ENCODE peak calls at places on chromosomes 3 and 15, in eight cellular contexts. W is GM23338, M is uterus, G is IMR-90, Z is neural crest cell, C is type B pancreatic cell, N is CD14-positive monocyte, E is progenitor cell of endocrine pancreas. I is an unnamed sample.

GRCh38 chr3:162760789-162761188 is 1264.2 kb downstream of the OTOL1 start:
- DNase-seq in N (no peak), W (no peak), C (no peak), G (no peak), E (no peak), M (no peak), Z (no peak), I (no peak)

GRCh38 chr3:175410251-175410650 is 551.1 kb downstream of the NAALADL2 start:
- DNase-seq in N (no peak), C (no peak), E (no peak), M (no peak), G (peak), Z (no peak), W (no peak), I (no peak)

GRCh38 chr3:154310840-154311239 is 13.4 kb downstream of the DHX36 start:
- DNase-seq in G (peak), E (no peak), W (no peak), N (no peak), Z (no peak), C (no peak), M (no peak), I (no peak)

GRCh38 chr15:20645956-20646355 is 104.4 kb upstream of the GOLGA6L6 start:
- DNase-seq in M (no peak), E (no peak), W (no peak), N (peak), C (no peak), Z (no peak), G (no peak), I (no peak)

GRCh38 chr3:156352728-156353127 is 202.2 kb downstream of the SSR3 start:
- DNase-seq in W (no peak), N (no peak), M (no peak), E (no peak), Z (no peak), G (no peak), C (no peak), I (no peak)

GRCh38 chr3:182435860-182436259 is 357.4 kb upstream of the ATP11B start:
- DNase-seq in Z (no peak), W (no peak), E (no peak), C (no peak), M (no peak), G (no peak), N (no peak), I (no peak)

GRCh38 chr15:96703087-96703486 is 372.6 kb downstream of the NR2F2 start:
- DNase-seq in G (no peak), N (no peak), M (no peak), E (no peak), C (no peak), Z (no peak), W (no peak), I (no peak)

GRCh38 chr3:141294300-141294699 is 62.7 kb downstream of the PXYLP1 start:
- DNase-seq in W (no peak), G (no peak), C (no peak), E (no peak), Z (no peak), M (no peak), N (no peak), I (no peak)

DNA sequence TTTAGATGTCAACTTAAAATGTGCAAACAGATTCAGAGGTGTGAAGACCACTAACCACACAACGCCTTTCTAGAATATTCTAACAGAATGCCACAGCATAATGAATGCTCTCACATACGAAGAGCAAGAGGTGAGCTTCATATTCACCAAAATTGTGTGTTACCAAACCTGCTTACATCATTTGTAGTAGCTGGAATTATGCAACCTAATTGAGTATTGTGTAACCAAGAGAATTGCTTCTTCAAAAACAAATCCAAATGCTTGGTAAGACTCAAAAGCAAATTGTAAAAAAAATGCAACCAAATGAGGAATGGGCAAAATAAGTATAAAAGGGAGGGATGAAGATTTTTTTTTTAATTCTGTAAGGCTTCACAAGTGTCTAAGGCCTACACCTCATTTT is 160.7 kb downstream of the TAFA4 start:
- DNase-seq in M (no peak), Z (no peak), W (no peak), G (no peak), N (no peak), E (no peak), C (no peak), I (no peak)
- TF ChIP-seq CTCF in M (no peak), Z (no peak), W (no peak), G (no peak), N (no peak), E (no peak), C (no peak), I (no peak)

GRCh38 chr3:125048282-125048681 is 7.5 kb downstream of the HEG1 start:
- DNase-seq in N (no peak), M (no peak), E (no peak), C (no peak), W (no peak), G (no peak), Z (no peak), I (no peak)

GRCh38 chr3:125051715-125052581 is 3.8 kb downstream of the HEG1 start:
- DNase-seq in M (peak), E (no peak), W (peak), N (no peak), G (peak), C (no peak), Z (no peak), I (peak)

GRCh38 chr3:125051205-125051604 is 4.6 kb downstream of the HEG1 start:
- DNase-seq in M (no peak), Z (no peak), N (no peak), C (no peak), G (no peak), W (no peak), E (no peak), I (no peak)

GRCh38 chr3:125052671-125053303 is 3.0 kb downstream of the HEG1 start:
- DNase-seq in W (peak), C (no peak), E (no peak), Z (no peak), N (no peak), G (peak), M (no peak), I (peak)

DNA sequence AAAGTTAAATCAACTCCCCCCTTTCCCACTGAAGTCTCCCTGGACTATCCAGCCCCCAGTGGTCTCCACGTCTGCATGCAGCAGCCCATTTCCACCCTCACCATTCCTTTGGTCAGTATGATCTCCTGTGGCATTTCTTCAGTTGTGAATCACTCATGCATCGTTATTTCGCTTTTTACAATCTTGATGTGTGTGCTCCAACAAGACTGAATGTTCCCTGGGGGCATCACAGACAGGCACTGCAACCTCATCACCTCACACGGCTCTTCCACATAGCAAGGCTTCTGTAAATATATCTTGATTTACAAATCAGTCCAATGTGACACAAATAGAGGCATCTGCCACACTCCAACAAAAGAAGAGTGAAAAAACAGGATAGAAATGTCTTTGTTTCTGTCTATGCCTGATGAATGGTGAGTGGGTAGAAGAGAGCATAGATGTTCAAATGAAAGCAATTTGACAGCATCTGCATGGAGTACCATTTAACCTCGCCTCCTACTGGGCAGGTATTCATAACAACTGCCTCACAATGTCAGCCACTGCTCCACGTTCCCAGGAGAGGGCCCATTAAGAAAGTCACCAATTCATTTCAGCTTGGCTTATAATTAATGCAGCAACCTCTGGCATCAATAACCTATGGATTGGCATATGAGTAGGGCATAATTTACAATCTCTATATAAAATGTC is 5.2 kb downstream of the HEG1 start:
- DNase-seq in Z (no peak), G (no peak), W (peak), M (no peak), E (no peak), C (no peak), N (no peak), I (no peak)
- TF ChIP-seq CTCF in Z (no peak), G (no peak), W (peak), M (no peak), E (no peak), C (no peak), N (no peak), I (no peak)

GRCh38 chr3:117252208-117252607 is 542.6 kb downstream of the TUSC7 start:
- DNase-seq in E (no peak), W (no peak), G (peak), Z (no peak), C (no peak), M (no peak), N (no peak), I (no peak)
- TF ChIP-seq CTCF in E (no peak), W (no peak), G (no peak), Z (no peak), C (no peak), M (no peak), N (no peak), I (no peak)

GRCh38 chr15:39919740-39920509 is at the start of gene GPR176:
- DNase-seq in M (peak), N (no peak), C (peak), E (peak), W (peak), G (peak), Z (peak), I (peak)
- TF ChIP-seq CTCF in M (no peak), N (no peak), C (no peak), E (no peak), W (peak), G (no peak), Z (no peak), I (no peak)

DNA sequence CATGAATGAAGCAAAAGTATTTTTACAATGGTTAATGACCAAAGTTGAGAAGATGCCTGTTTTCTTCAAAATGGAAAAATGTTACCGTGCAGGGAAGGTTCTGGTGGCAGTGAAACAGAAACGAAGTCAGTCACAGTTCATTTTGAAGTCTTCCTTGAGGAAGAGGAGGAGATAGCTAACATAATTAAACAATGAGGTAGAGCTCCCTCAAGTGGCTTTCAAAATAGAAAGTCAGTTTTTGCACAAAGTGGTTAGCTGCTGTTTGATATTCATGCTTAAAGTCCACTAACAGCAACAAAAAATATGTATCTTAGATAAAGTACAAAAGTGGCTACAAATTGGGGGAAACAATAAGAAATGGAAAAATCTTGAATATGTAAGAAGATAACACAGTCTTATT is 87.3 kb downstream of the TFG start:
- DNase-seq in Z (no peak), M (no peak), N (no peak), E (no peak), G (peak), W (peak), C (no peak), I (no peak)
- TF ChIP-seq CTCF in Z (no peak), M (no peak), N (no peak), E (peak), G (peak), W (peak), C (peak), I (no peak)

GRCh38 chr3:148681080-148681479 is 16.6 kb upstream of the AGTR1 start:
- DNase-seq in Z (no peak), M (no peak), G (peak), N (no peak), E (no peak), W (no peak), C (no peak), I (no peak)

GRCh38 chr3:148682997-148683396 is 14.7 kb upstream of the AGTR1 start:
- DNase-seq in E (no peak), M (no peak), N (no peak), Z (no peak), C (no peak), G (no peak), W (no peak), I (no peak)

DNA sequence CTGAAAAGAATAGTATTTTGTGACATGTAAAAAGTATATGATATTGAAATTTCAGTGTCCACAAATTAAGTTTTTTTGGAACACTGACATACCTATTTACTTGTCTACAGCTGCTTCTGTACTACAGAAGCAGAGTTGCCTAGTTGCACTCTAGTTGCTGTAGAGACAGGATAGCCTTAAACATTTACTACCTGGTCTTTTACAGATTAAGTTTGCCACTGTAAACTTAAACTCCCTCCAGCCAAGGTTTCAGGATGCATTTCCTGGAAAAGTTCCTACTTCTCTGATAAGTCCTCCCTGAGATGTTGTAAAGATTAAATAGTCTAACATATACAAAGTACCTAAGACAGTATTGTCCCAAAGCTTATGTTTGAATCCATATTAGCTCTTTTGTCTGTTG is 17.4 kb upstream of the AGTR1 start:
- DNase-seq in E (no peak), G (no peak), Z (no peak), M (no peak), N (no peak), W (no peak), C (no peak), I (no peak)
- TF ChIP-seq CTCF in E (no peak), G (no peak), Z (no peak), M (no peak), N (no peak), W (no peak), C (no peak), I (no peak)

GRCh38 chr3:195895078-195895899 is 13.1 kb downstream of the TNK2 start:
- DNase-seq in N (peak), C (no peak), W (peak), M (peak), Z (peak), E (peak), G (peak), I (peak)
- TF ChIP-seq CTCF in N (peak), C (no peak), W (peak), M (no peak), Z (no peak), E (no peak), G (peak), I (peak)

GRCh38 chr15:29656636-29657475 is 165.4 kb downstream of the TJP1 start:
- DNase-seq in W (peak), G (no peak), Z (peak), C (no peak), M (no peak), E (peak), N (no peak), I (peak)
- TF ChIP-seq CTCF in W (peak), G (no peak), Z (peak), C (peak), M (no peak), E (peak), N (no peak), I (no peak)

GRCh38 chr15:62928242-62928995 is 114.1 kb upstream of the TPM1 start:
- DNase-seq in G (peak), Z (no peak), N (no peak), M (no peak), E (no peak), C (no peak), W (no peak), I (no peak)
- TF ChIP-seq CTCF in G (peak), Z (peak), N (no peak), M (no peak), E (peak), C (peak), W (no peak), I (no peak)

GRCh38 chr3:81544385-81544784 is 217.1 kb downstream of the GBE1 start:
- DNase-seq in G (no peak), M (no peak), E (no peak), N (no peak), W (no peak), C (no peak), Z (no peak), I (no peak)
- TF ChIP-seq CTCF in G (no peak), M (no peak), E (no peak), N (no peak), W (no peak), C (no peak), Z (no peak), I (no peak)